ENCODE peak calls at places on chromosomes 13 and 19, in four cellular contexts. Z, N, U and W are unnamed samples.

GRCh38 chr19:27794444-27795042 is 1418.4 kb downstream of the UQCRFS1 start:
- DNase-seq in Z (peak), N (peak), U (no peak), W (peak)

GRCh38 chr19:23283925-23284324 is 33.7 kb upstream of the ZNF724 start:
- DNase-seq in N (peak), Z (peak), U (no peak), W (peak)

GRCh38 chr19:17618919-17619318 is 63.5 kb downstream of the COLGALT1 start:
- DNase-seq in Z (no peak), U (no peak), N (no peak), W (no peak)

GRCh38 chr19:2556221-2557092 is 80.5 kb downstream of the GADD45B start:
- DNase-seq in Z (no peak), N (no peak), U (no peak), W (no peak)

GRCh38 chr19:13087795-13088537 is 14.7 kb downstream of the LYL1 start:
- DNase-seq in N (no peak), U (no peak), Z (no peak), W (no peak)

GRCh38 chr19:16316506-16316882 is 8.1 kb upstream of the KLF2 start:
- DNase-seq in Z (no peak), U (no peak), N (no peak), W (no peak)

GRCh38 chr13:40207110-40207478 is 459.3 kb downstream of the FOXO1 start:
- DNase-seq in U (peak), Z (no peak), N (no peak), W (no peak)

GRCh38 chr19:21256722-21257121 is 72.5 kb downstream of the ZNF708 start:
- DNase-seq in Z (peak), U (no peak), N (peak), W (peak)

GRCh38 chr13:43116242-43116641 is 92.9 kb downstream of the DNAJC15 start:
- DNase-seq in N (no peak), Z (peak), U (no peak), W (no peak)

GRCh38 chr19:6218497-6219146 is 61.2 kb downstream of the MLLT1 start:
- DNase-seq in U (peak), N (peak), Z (peak), W (peak)

GRCh38 chr19:13629687-13630357 is 123.5 kb upstream of the CACNA1A start:
- DNase-seq in N (no peak), U (no peak), Z (no peak), W (no peak)

GRCh38 chr13:100673376-100673830 is 1.2 kb downstream of the TMTC4 start:
- DNase-seq in N (no peak), Z (no peak), U (no peak), W (peak)

GRCh38 chr13:98466634-98467236 is 110.2 kb downstream of the STK24 start:
- DNase-seq in Z (peak), U (no peak), N (peak), W (peak)

GRCh38 chr19:17294051-17294891 is 9.0 kb downstream of the ABHD8 start:
- DNase-seq in N (peak), Z (no peak), U (no peak), W (peak)

GRCh38 chr19:5308471-5309437 is 31.9 kb downstream of the PTPRS start:
- DNase-seq in Z (no peak), N (peak), U (no peak), W (no peak)

GRCh38 chr13:21719463-21719862 is 48.6 kb downstream of the FGF9 start:
- DNase-seq in N (no peak), U (no peak), Z (no peak), W (no peak)

GRCh38 chr13:50222569-50223332 is 207.5 kb downstream of the KCNRG start:
- DNase-seq in Z (no peak), U (no peak), N (no peak), W (peak)

GRCh38 chr13:110273254-110273653 is 33.7 kb downstream of the COL4A1 start:
- DNase-seq in Z (no peak), U (no peak), N (no peak), W (no peak)

GRCh38 chr19:7994114-7994513 is 11.3 kb downstream of the ELAVL1 start:
- DNase-seq in Z (no peak), N (no peak), U (no peak), W (peak)

GRCh38 chr19:35991731-35992450 is 3.1 kb upstream of the SDHAF1 start:
- DNase-seq in Z (no peak), U (no peak), N (no peak), W (no peak)

GRCh38 chr19:36771275-36772231 is 1.1 kb downstream of the ZNF850 start:
- DNase-seq in Z (peak), U (peak), N (peak), W (peak)

GRCh38 chr19:19661675-19662251 is 1.7 kb downstream of the ATP13A1 start:
- DNase-seq in U (peak), N (peak), Z (peak), W (no peak)

GRCh38 chr19:2982983-2983350 is 5.6 kb downstream of the TLE6 start:
- DNase-seq in U (no peak), Z (no peak), N (no peak), W (no peak)

GRCh38 chr19:17872251-17873001 is 681 bp downstream of the SLC5A5 start:
- DNase-seq in N (no peak), Z (no peak), U (no peak), W (no peak)

GRCh38 chr13:35500071-35500595 is 23.6 kb upstream of the MAB21L1 start:
- DNase-seq in U (no peak), N (no peak), Z (no peak), W (no peak)

GRCh38 chr19:28633223-28634030 is 579.5 kb downstream of the UQCRFS1 start:
- DNase-seq in U (no peak), Z (no peak), N (peak), W (peak)

GRCh38 chr19:12647490-12648071 is 19.0 kb downstream of the MAN2B1 start:
- DNase-seq in U (no peak), Z (no peak), N (peak), W (peak)

GRCh38 chr13:32211788-32212187 is 103.4 kb downstream of the ZAR1L start:
- DNase-seq in Z (no peak), U (no peak), N (no peak), W (no peak)

GRCh38 chr13:95707442-95708389 is 30.8 kb downstream of the DNAJC3 start:
- DNase-seq in N (no peak), Z (no peak), U (no peak), W (no peak)

GRCh38 chr19:6671960-6672359 is 2.0 kb upstream of the TNFSF14 start:
- DNase-seq in N (no peak), Z (no peak), U (no peak), W (no peak)

GRCh38 chr19:43504426-43505185 is at the start of gene PHLDB3:
- DNase-seq in Z (peak), N (no peak), U (no peak), W (peak)

GRCh38 chr19:16561382-16561781 is 10.8 kb downstream of the SLC35E1 start:
- DNase-seq in U (no peak), Z (no peak), N (no peak), W (no peak)

GRCh38 chr13:32415019-32415418 is 12.9 kb downstream of the N4BP2L1 start:
- DNase-seq in Z (no peak), N (peak), U (no peak), W (peak)

GRCh38 chr19:28313633-28314032 is 899.3 kb downstream of the UQCRFS1 start:
- DNase-seq in N (no peak), U (no peak), Z (no peak), W (no peak)

GRCh38 chr13:102977471-102977870 is 88.7 kb downstream of the SLC10A2 start:
- DNase-seq in N (no peak), U (no peak), Z (no peak), W (no peak)

GRCh38 chr13:33624253-33624652 is 193.7 kb upstream of the RFC3 start:
- DNase-seq in U (no peak), Z (no peak), N (no peak), W (no peak)

GRCh38 chr19:33032218-33032781 is 32.4 kb downstream of the RHPN2 start:
- DNase-seq in U (no peak), N (no peak), Z (no peak), W (no peak)
- TF ChIP-seq NR2C2 in U (no peak), N (no peak), Z (no peak), W (no peak)

GRCh38 chr13:97258801-97259200 is 36.7 kb downstream of the MBNL2 start:
- DNase-seq in Z (no peak), U (no peak), N (no peak), W (no peak)

GRCh38 chr13:97255515-97255999 is 33.4 kb downstream of the MBNL2 start:
- DNase-seq in Z (no peak), U (no peak), N (no peak), W (no peak)

GRCh38 chr13:97257800-97258799 is 36.0 kb downstream of the MBNL2 start:
- DNase-seq in Z (peak), N (peak), U (peak), W (peak)

GRCh38 chr13:97256343-97256783 is 34.2 kb downstream of the MBNL2 start:
- DNase-seq in N (peak), U (no peak), Z (peak), W (no peak)

DNA sequence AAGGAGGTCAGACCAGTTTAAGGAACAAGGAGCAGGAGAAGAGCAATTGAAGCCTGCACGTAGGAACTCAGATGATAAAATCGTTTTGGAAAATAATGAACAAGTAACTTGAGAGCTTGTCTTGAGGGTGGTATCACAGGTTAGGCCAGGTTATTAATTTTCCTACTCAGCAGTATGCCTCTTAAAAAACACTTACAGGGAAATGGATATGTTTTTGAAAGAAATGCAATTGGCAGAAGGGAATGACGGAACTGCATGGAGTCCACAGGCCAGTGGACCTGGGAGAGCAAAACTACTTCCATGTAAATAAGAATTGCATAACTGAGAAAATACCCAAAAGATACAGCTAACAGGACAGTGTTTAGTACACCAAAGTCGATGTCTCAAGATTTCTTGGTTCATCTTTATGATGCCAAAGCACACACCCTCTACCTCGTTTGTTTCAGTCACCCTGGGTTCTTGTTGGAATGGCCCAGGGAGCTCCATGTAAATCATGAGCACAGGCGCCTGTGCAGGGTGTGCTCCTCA is 35.2 kb downstream of the MBNL2 start:
- DNase-seq in N (no peak), Z (no peak), U (no peak), W (no peak)
- TF ChIP-seq USF2 in N (no peak), Z (no peak), U (no peak), W (no peak)

GRCh38 chr19:9431475-9431874 is 3.9 kb downstream of the ZNF266 start:
- DNase-seq in U (no peak), Z (no peak), N (peak), W (peak)
- TF ChIP-seq CBFB in U (no peak), Z (no peak), N (no peak), W (no peak)

GRCh38 chr19:49421878-49422202 is 1.4 kb downstream of the PTH2 start:
- DNase-seq in N (no peak), U (no peak), Z (no peak), W (no peak)

GRCh38 chr19:49423278-49423984 is at the start of gene PTH2:
- DNase-seq in N (no peak), Z (no peak), U (no peak), W (no peak)

GRCh38 chr19:49421039-49421877 is 2.0 kb downstream of the PTH2 start:
- DNase-seq in N (peak), Z (no peak), U (no peak), W (peak)

GRCh38 chr19:49423985-49424303 is 703 bp upstream of the PTH2 start:
- DNase-seq in N (no peak), U (no peak), Z (no peak), W (no peak)

GRCh38 chr19:49422407-49423277 is 599 bp downstream of the PTH2 start:
- DNase-seq in Z (no peak), N (peak), U (no peak), W (peak)
- TF ChIP-seq NR2C2 in Z (no peak), N (peak), U (no peak), W (no peak)

GRCh38 chr19:47377208-47377701 is 28.1 kb downstream of the DHX34 start:
- DNase-seq in U (no peak), N (peak), Z (no peak), W (no peak)
- TF ChIP-seq USF2 in U (no peak), N (no peak), Z (no peak), W (no peak)

GRCh38 chr13:73960474-73960873 is 173.7 kb downstream of the KLF12 start:
- DNase-seq in N (no peak), U (no peak), Z (no peak), W (no peak)

GRCh38 chr13:73962284-73962683 is 171.9 kb downstream of the KLF12 start:
- DNase-seq in Z (peak), U (no peak), N (no peak), W (no peak)

GRCh38 chr13:73957889-73958288 is 176.3 kb downstream of the KLF12 start:
- DNase-seq in U (no peak), Z (no peak), N (no peak), W (no peak)

GRCh38 chr13:73958657-73959397 is 175.4 kb downstream of the KLF12 start:
- DNase-seq in Z (no peak), N (no peak), U (no peak), W (no peak)

GRCh38 chr13:73961181-73961580 is 173.0 kb downstream of the KLF12 start:
- DNase-seq in N (no peak), U (no peak), Z (no peak), W (no peak)
- TF ChIP-seq CBFB in N (no peak), U (no peak), Z (no peak), W (no peak)

GRCh38 chr19:38741670-38742069 is 2.6 kb downstream of the CAPN12 start:
- DNase-seq in U (no peak), Z (no peak), N (no peak), W (no peak)
- TF ChIP-seq NR2C2 in U (no peak), Z (no peak), N (no peak), W (no peak)

GRCh38 chr19:50695251-50696064 is 24.1 kb downstream of the SHANK1 start:
- DNase-seq in Z (no peak), N (peak), U (no peak), W (peak)
- TF ChIP-seq USF2 in Z (no peak), N (no peak), U (no peak), W (no peak)

GRCh38 chr19:48637948-48638830 is 1.0 kb upstream of the DBP start:
- DNase-seq in U (no peak), N (peak), Z (peak), W (peak)

GRCh38 chr19:48637449-48637947 is 319 bp upstream of the DBP start:
- DNase-seq in Z (peak), N (peak), U (peak), W (peak)

GRCh38 chr19:48635263-48635965 is 1.8 kb downstream of the DBP start:
- DNase-seq in N (peak), Z (no peak), U (no peak), W (peak)

GRCh38 chr19:48635966-48636858 is 967 bp downstream of the DBP start:
- DNase-seq in Z (no peak), U (no peak), N (no peak), W (no peak)

GRCh38 chr19:48636859-48637448 is at the start of gene DBP:
- DNase-seq in N (no peak), U (no peak), Z (no peak), W (peak)
- TF ChIP-seq CBFB in N (no peak), U (no peak), Z (no peak), W (peak)

GRCh38 chr13:52450012-52450792 is at the start of gene VPS36:
- DNase-seq in Z (peak), N (peak), U (peak), W (peak)
- TF ChIP-seq NR2C2 in Z (peak), N (no peak), U (no peak), W (peak)